ENCODE peak calls at places on chromosome 21, in five cellular contexts. W, B, U, Q and I are unnamed samples.

GRCh38 chr21:19508844-19509243 is 1105.3 kb upstream of the TMPRSS15 start:
- DNase-seq in B (no peak), U (no peak), W (no peak), Q (no peak), I (no peak)

GRCh38 chr21:37008705-37009104 is 2.2 kb downstream of the RIPPLY3 start:
- DNase-seq in Q (peak; percentile 16), U (no peak), W (no peak), B (no peak), I (no peak)

GRCh38 chr21:33064623-33064996 is 5.3 kb upstream of the OLIG1 start:
- DNase-seq in Q (no peak), W (no peak), U (no peak), B (no peak), I (no peak)

GRCh38 chr21:45536301-45537081 is 5.7 kb downstream of the SLC19A1 start:
- DNase-seq in B (no peak), W (no peak), U (no peak), Q (no peak), I (no peak)

GRCh38 chr21:38982804-38983203 is 177.1 kb downstream of the ETS2 start:
- DNase-seq in B (no peak), U (no peak), W (no peak), Q (no peak), I (no peak)

GRCh38 chr21:24188511-24188910 is 1418.8 kb downstream of the MRPL39 start:
- DNase-seq in W (no peak), B (no peak), U (no peak), Q (no peak), I (no peak)

GRCh38 chr21:30268608-30269197 is 14.0 kb downstream of the KRTAP24-1 start:
- DNase-seq in Q (peak; percentile 59), W (no peak), B (no peak), U (no peak), I (peak; percentile 34)

GRCh38 chr21:39799178-39799577 is 54.2 kb downstream of the IGSF5 start:
- DNase-seq in W (no peak), B (no peak), U (no peak), Q (no peak), I (no peak)

GRCh38 chr21:44728716-44729115 is 17.3 kb upstream of the TSPEAR start:
- DNase-seq in Q (no peak), U (no peak), B (no peak), W (no peak), I (no peak)

GRCh38 chr21:46064870-46065214 is 33.1 kb upstream of the COL6A2 start:
- DNase-seq in W (no peak), B (no peak), U (no peak), Q (no peak), I (no peak)

GRCh38 chr21:36825683-36826082 is 126.8 kb downstream of the SIM2 start:
- DNase-seq in U (no peak), B (no peak), W (no peak), Q (no peak), I (no peak)